ENCODE peak calls at places on chromosomes 1 and 21, in six cellular contexts. K, J, R, B, D and T are unnamed samples. For H3K36me3, the result is how much of the 10 kb centered on the place peaks cover.

GRCh38 chr1:2278591-2279209 is 50.6 kb downstream of the SKI start:
- DNase-seq in K (no peak), J (no peak), R (no peak), B (no peak), D (no peak), T (no peak)

GRCh38 chr21:39034590-39035536 is 148.4 kb downstream of the PSMG1 start:
- DNase-seq in K (no peak), J (no peak), R (no peak), B (no peak), D (no peak), T (no peak)

GRCh38 chr1:2236695-2237677 is 8.9 kb downstream of the SKI start:
- DNase-seq in K (peak), J (no peak), R (no peak), B (no peak), D (no peak), T (no peak)

GRCh38 chr1:112396668-112397025 is 633 bp downstream of the CTTNBP2NL start:
- DNase-seq in K (no peak), J (no peak), R (no peak), B (no peak), D (no peak), T (no peak)

GRCh38 chr1:42330215-42330614 is 4.8 kb downstream of the FOXJ3 start:
- DNase-seq in K (no peak), J (no peak), R (no peak), B (no peak), D (no peak), T (no peak)

GRCh38 chr1:162899422-162900168 is 38.6 kb upstream of the CCDC190 start:
- DNase-seq in K (no peak), J (no peak), R (no peak), B (no peak), D (no peak), T (no peak)

GRCh38 chr21:31750843-31751242 is 18.9 kb upstream of the SCAF4 start:
- DNase-seq in K (no peak), J (no peak), R (no peak), B (no peak), D (no peak), T (no peak)

GRCh38 chr1:88890790-88891317 is 513 bp downstream of the GTF2B start:
- DNase-seq in K (peak), J (peak), R (no peak), B (peak), D (no peak), T (no peak)

GRCh38 chr1:52435650-52436049 is 31.2 kb downstream of the PRPF38A start:
- DNase-seq in K (no peak), J (no peak), R (no peak), B (no peak), D (no peak), T (no peak)

GRCh38 chr21:28731700-28732321 is 260.9 kb downstream of the LTN1 start:
- DNase-seq in K (no peak), J (no peak), R (no peak), B (no peak), D (no peak), T (no peak)

GRCh38 chr1:116544588-116545358 is 26.1 kb downstream of the CD58 start:
- DNase-seq in K (no peak), J (no peak), R (no peak), B (no peak), D (no peak), T (no peak)

GRCh38 chr1:31926846-31927660 is 11.1 kb downstream of the PTP4A2 start:
- DNase-seq in K (no peak), J (peak), R (no peak), B (no peak), D (no peak), T (no peak)

GRCh38 chr1:165403835-165404482 is 41.0 kb downstream of the RXRG start:
- DNase-seq in K (no peak), J (peak), R (peak), B (no peak), D (no peak), T (no peak)

GRCh38 chr1:62210960-62211359 is 16.3 kb downstream of the L1TD1 start:
- DNase-seq in K (no peak), J (no peak), R (no peak), B (no peak), D (no peak), T (no peak)

GRCh38 chr1:34898220-34898820 is 31.1 kb downstream of the DLGAP3 start:
- DNase-seq in K (peak), J (no peak), R (no peak), B (no peak), D (no peak), T (no peak)

GRCh38 chr1:53025034-53025777 is 36.8 kb upstream of the PODN start:
- DNase-seq in K (peak), J (peak), R (no peak), B (peak), D (peak), T (no peak)

GRCh38 chr1:218537131-218537904 is 192.2 kb downstream of the TGFB2 start:
- DNase-seq in K (no peak), J (no peak), R (no peak), B (peak), D (no peak), T (no peak)

GRCh38 chr1:230581446-230582079 is 60.7 kb upstream of the COG2 start:
- DNase-seq in K (no peak), J (no peak), R (no peak), B (no peak), D (no peak), T (no peak)

GRCh38 chr1:76620371-76620770 is 246.9 kb upstream of the ST6GALNAC5 start:
- DNase-seq in K (no peak), J (no peak), R (no peak), B (no peak), D (no peak), T (no peak)

GRCh38 chr1:152926091-152926490 is 17.7 kb downstream of the IVL start:
- DNase-seq in K (no peak), J (no peak), R (no peak), B (peak), D (no peak), T (no peak)

GRCh38 chr1:188986751-188987417 is 1490.8 kb downstream of the BRINP3 start:
- DNase-seq in K (no peak), J (no peak), R (no peak), B (no peak), D (no peak), T (no peak)

GRCh38 chr21:38254970-38255369 is 1.8 kb upstream of the KCNJ15 start:
- DNase-seq in K (no peak), J (no peak), R (no peak), B (no peak), D (no peak), T (no peak)

GRCh38 chr1:31335007-31335406 is 37.9 kb downstream of the FABP3 start:
- DNase-seq in K (no peak), J (no peak), R (no peak), B (no peak), D (no peak), T (no peak)

GRCh38 chr21:21052672-21053071 is 54.5 kb downstream of the NCAM2 start:
- DNase-seq in K (no peak), J (no peak), R (no peak), B (no peak), D (no peak), T (no peak)

GRCh38 chr1:198678301-198678836 is 39.5 kb downstream of the PTPRC start:
- DNase-seq in K (no peak), J (no peak), R (no peak), B (no peak), D (no peak), T (no peak)

GRCh38 chr1:36845802-36846201 is 188.5 kb downstream of the GRIK3 start:
- DNase-seq in K (no peak), J (no peak), R (no peak), B (no peak), D (no peak), T (no peak)

GRCh38 chr1:36807262-36807661 is 227.1 kb downstream of the GRIK3 start:
- DNase-seq in K (peak), J (no peak), R (no peak), B (no peak), D (no peak), T (no peak)

GRCh38 chr1:17265162-17265561 is 16.3 kb downstream of the PADI3 start:
- DNase-seq in K (no peak), J (no peak), R (no peak), B (no peak), D (no peak), T (no peak)

GRCh38 chr1:46489169-46489637 is 433 bp upstream of the DMBX1 start:
- DNase-seq in K (no peak), J (no peak), R (no peak), B (no peak), D (no peak), T (no peak)

GRCh38 chr1:42935313-42935624 is 23.4 kb downstream of the SLC2A1 start:
- DNase-seq in K (peak), J (peak), R (peak), B (no peak), D (peak), T (no peak)

GRCh38 chr1:210801501-210801900 is 332.4 kb downstream of the KCNH1 start:
- DNase-seq in K (no peak), J (no peak), R (no peak), B (no peak), D (no peak), T (no peak)

GRCh38 chr1:109770331-109771095 is 6.8 kb upstream of the EPS8L3 start:
- DNase-seq in K (peak), J (peak), R (peak), B (no peak), D (peak), T (no peak)

GRCh38 chr21:27647401-27647800 is 680.5 kb upstream of the ADAMTS5 start:
- DNase-seq in K (no peak), J (no peak), R (no peak), B (no peak), D (no peak), T (no peak)

GRCh38 chr1:207810606-207811295 is 58.9 kb downstream of the CD46 start:
- DNase-seq in K (peak), J (no peak), R (no peak), B (no peak), D (no peak), T (no peak)

GRCh38 chr1:207811319-207811718 is 59.5 kb downstream of the CD46 start:
- DNase-seq in K (peak), J (no peak), R (no peak), B (no peak), D (no peak), T (no peak)

GRCh38 chr1:207808911-207809555 is 57.2 kb downstream of the CD46 start:
- DNase-seq in K (no peak), J (no peak), R (no peak), B (no peak), D (no peak), T (no peak)

GRCh38 chr1:207808322-207808705 is 56.5 kb downstream of the CD46 start:
- DNase-seq in K (no peak), J (peak), R (no peak), B (no peak), D (no peak), T (no peak)

DNA sequence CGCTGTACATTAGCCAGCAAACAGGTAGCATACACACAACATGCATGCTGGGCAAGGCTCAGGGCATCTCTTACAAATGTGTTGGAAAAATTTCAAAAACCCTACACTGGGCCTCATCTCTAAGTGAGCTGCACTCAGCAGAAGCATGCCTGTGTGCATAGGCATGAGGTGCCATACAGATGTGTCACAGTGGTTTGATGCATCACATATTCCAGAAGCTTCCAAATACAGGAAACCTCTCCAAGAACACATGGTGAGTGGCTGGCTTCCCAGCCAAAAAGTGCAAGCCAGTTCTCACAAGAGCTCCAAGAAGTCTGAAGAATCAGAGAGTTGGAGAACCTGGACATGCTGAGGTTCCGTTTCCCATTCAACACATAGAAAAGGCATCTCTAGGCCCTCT is 58.3 kb downstream of the CD46 start:
- DNase-seq in K (peak), J (no peak), R (no peak), B (no peak), D (no peak), T (no peak)
- H3K36me3 ChIP-seq in K (half or more), J (half or more), R (half or more), B (under half), D (under half), T (under half)

GRCh38 chr1:29626066-29626465 is 389.7 kb downstream of the PTPRU start:
- DNase-seq in K (peak), J (no peak), R (no peak), B (no peak), D (no peak), T (peak)
- H3K36me3 ChIP-seq in K (under half), J (under half), R (under half), B (under half), D (under half), T (under half)

GRCh38 chr1:8361198-8361849 is 43.4 kb downstream of the SLC45A1 start:
- DNase-seq in K (no peak), J (no peak), R (no peak), B (no peak), D (peak), T (no peak)
- H3K36me3 ChIP-seq in K (half or more), J (half or more), R (half or more), B (under half), D (under half), T (half or more)

DNA sequence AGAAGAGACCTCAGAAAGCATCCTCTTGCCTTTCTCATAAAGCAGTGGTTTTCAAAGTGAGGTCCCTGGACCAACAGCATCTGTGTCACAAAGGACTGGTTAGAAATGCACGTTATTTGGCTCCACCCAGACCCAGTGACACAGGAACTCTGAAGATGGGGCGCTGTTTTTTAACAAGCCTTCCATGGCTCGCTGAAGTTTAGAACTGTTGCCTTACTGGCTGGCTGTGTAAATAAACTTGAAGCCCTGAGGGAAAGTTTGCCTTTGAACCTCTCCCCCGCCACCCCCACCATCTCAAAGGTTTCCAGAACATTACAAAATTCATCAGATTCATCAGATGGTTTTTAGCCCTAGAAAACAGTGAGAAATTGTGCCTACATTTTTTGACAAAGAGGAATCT is 21.8 kb upstream of the IKBKE start:
- DNase-seq in K (no peak), J (no peak), R (no peak), B (no peak), D (no peak), T (no peak)
- H3K36me3 ChIP-seq in K (half or more), J (half or more), R (half or more), B (under half), D (under half), T (half or more)

GRCh38 chr1:15939181-15940109 is 36.5 kb downstream of the ZBTB17 start:
- DNase-seq in K (peak), J (no peak), R (no peak), B (no peak), D (no peak), T (peak)
- H3K36me3 ChIP-seq in K (half or more), J (half or more), R (half or more), B (under half), D (under half), T (half or more)

GRCh38 chr1:6591222-6591621 is 11.4 kb downstream of the ZBTB48 start:
- DNase-seq in K (peak), J (no peak), R (peak), B (no peak), D (no peak), T (no peak)
- H3K36me3 ChIP-seq in K (half or more), J (half or more), R (half or more), B (under half), D (under half), T (half or more)

GRCh38 chr1:203669739-203670138 is 43.1 kb downstream of the ATP2B4 start:
- DNase-seq in K (no peak), J (no peak), R (no peak), B (no peak), D (no peak), T (peak)

GRCh38 chr1:203671047-203671446 is 44.4 kb downstream of the ATP2B4 start:
- DNase-seq in K (no peak), J (no peak), R (no peak), B (no peak), D (no peak), T (no peak)

GRCh38 chr1:203671808-203672207 is 45.2 kb downstream of the ATP2B4 start:
- DNase-seq in K (no peak), J (no peak), R (no peak), B (no peak), D (no peak), T (no peak)

GRCh38 chr1:203673550-203674411 is 47.1 kb downstream of the ATP2B4 start:
- DNase-seq in K (no peak), J (peak), R (no peak), B (peak), D (peak), T (peak)

DNA sequence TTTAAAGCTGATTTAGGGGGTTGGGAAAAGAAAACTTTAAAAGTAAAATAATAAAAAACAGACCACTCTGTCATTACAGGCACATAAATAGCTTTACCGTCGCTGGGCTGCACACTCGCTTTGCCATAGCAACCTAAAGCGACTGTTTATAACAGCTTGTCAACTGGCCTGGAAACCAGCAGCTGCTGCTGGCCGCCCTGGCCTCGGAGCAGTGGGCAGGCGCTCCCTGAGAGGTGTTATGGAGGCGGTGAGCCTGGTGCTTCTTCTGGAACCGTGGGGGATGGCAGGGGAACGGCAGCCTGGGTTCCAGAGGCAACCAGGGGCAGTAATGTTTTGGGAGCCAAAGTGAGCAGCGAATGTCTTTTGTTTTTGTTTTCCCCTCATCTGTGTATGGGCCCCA is 45.7 kb downstream of the ATP2B4 start:
- DNase-seq in K (peak), J (no peak), R (no peak), B (no peak), D (peak), T (no peak)
- H3K36me3 ChIP-seq in K (under half), J (under half), R (under half), B (under half), D (under half), T (under half)

GRCh38 chr1:236724521-236724920 is 38.2 kb downstream of the ACTN2 start:
- DNase-seq in K (no peak), J (no peak), R (no peak), B (no peak), D (no peak), T (no peak)
- H3K36me3 ChIP-seq in K (under half), J (under half), R (under half), B (under half), D (under half), T (under half)

DNA sequence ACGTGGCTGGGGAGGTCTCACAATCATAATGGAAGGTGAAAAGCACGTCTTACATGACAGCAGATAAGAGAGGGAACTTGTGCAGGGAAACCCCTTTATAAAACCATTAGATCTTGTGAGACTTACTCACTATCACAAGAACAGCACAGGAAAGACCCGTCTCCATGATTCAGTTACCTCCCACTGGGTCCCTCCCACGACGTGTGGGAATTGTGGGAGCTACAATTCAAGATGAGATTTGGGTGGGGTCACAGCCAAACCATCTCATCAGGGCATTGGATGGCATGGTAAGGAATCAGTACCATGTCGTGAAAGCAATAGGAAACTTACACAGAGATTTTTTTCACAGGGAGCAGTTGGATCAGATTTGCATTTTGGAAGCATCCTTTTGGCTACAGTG is 63.1 kb downstream of the MTR start:
- DNase-seq in K (no peak), J (no peak), R (no peak), B (no peak), D (no peak), T (no peak)
- H3K36me3 ChIP-seq in K (under half), J (half or more), R (half or more), B (under half), D (under half), T (under half)